ENCODE peak calls at places on chromosomes 11 and 22, in seven cellular contexts. K is HCT116, F is sigmoid colon, I is osteocyte, W is left lung, J is progenitor cell of endocrine pancreas, P is cardiac muscle cell. B is an unnamed sample.

GRCh38 chr11:1129666-1130160 is 28.0 kb upstream of the MUC5AC start:
- DNase-seq in K (no peak), I (no peak), F (peak), J (peak), P (no peak), W (peak), B (no peak)

GRCh38 chr22:30905696-30906341 is 62.8 kb downstream of the MORC2 start:
- DNase-seq in W (no peak), I (peak), F (peak), J (no peak), K (no peak), P (no peak), B (no peak)

GRCh38 chr22:39343259-39344045 is 6.3 kb upstream of the SYNGR1 start:
- DNase-seq in K (peak), W (no peak), F (no peak), J (peak), I (no peak), P (peak), B (no peak)

GRCh38 chr22:32203181-32204105 is 1.4 kb downstream of the RFPL2 start:
- DNase-seq in P (no peak), K (no peak), W (peak), F (no peak), J (no peak), I (no peak), B (no peak)

GRCh38 chr11:67400942-67401494 is 640 bp downstream of the PPP1CA start:
- DNase-seq in W (peak), P (no peak), I (no peak), J (no peak), F (peak), K (no peak), B (no peak)

GRCh38 chr11:123351375-123351774 is 78.7 kb upstream of the GRAMD1B start:
- DNase-seq in I (peak), F (no peak), P (no peak), K (no peak), W (no peak), J (no peak), B (no peak)

GRCh38 chr11:64976651-64977050 is 4.7 kb upstream of the MAJIN start:
- DNase-seq in W (peak), J (no peak), K (no peak), P (no peak), F (no peak), I (no peak), B (no peak)

GRCh38 chr22:24304067-24304675 is 33.5 kb downstream of the SPECC1L start:
- DNase-seq in I (no peak), P (no peak), F (no peak), J (no peak), W (no peak), K (no peak), B (no peak)

GRCh38 chr11:32219320-32219719 is 128.4 kb downstream of the RCN1 start:
- DNase-seq in F (no peak), I (no peak), J (no peak), K (no peak), W (no peak), P (no peak), B (no peak)
- TF ChIP-seq CTCF in F (no peak), I (no peak), J (no peak), K (no peak), W (no peak), P (no peak), B (no peak)

GRCh38 chr11:29527391-29527936 is 489.4 kb downstream of the KCNA4 start:
- DNase-seq in F (no peak), J (no peak), P (no peak), I (no peak), K (peak), W (no peak), B (no peak)
- TF ChIP-seq CTCF in F (no peak), J (peak), P (peak), I (peak), K (peak), W (peak), B (peak)

DNA sequence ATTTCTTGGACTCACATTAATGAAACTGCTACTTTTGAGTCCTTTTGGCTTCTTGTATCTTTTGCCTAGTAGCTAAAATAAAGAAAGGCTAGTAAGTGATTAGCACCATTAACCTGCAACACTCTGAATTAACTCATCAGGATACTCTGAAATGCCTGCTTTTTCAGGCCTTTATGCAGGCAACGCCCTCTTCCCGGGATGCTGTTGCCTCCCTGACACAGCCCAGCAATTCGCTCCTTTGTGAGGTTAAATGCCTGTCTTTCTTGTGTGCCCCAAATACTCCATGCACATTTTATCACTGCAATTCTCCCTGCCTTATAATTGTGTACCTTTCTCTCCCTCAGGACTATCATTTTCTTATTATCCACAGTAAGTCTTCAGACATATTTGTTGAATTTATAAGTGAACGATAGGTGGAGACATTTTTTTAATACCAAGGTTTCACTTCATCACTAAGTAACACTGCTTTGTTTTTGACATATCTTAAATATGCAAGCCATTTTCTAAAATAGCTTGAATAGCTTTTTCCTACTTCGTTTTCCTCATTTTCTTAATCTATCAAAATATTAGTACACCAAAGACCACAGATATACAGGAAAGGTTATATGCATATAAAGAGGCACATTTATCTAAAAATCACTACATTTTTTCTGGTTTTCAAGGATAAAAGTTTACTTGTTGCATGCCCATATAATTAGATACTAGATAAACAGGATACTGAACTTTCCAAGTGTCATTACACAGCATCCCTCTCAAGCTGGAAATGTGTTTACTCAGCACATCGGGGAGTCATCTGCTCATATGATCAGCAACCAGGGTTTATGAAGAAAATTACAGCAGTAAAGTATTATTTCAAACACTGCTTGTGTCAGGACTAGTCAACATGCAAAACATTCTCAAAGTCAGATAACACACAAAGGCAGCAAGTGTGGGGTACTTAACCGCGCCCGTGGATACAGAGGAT is 48.5 kb upstream of the DDI1 start:
- DNase-seq in P (no peak), J (no peak), I (no peak), F (no peak), W (no peak), K (no peak), B (no peak)
- TF ChIP-seq CTCF in P (no peak), J (no peak), I (no peak), F (no peak), W (no peak), K (no peak), B (no peak)

DNA sequence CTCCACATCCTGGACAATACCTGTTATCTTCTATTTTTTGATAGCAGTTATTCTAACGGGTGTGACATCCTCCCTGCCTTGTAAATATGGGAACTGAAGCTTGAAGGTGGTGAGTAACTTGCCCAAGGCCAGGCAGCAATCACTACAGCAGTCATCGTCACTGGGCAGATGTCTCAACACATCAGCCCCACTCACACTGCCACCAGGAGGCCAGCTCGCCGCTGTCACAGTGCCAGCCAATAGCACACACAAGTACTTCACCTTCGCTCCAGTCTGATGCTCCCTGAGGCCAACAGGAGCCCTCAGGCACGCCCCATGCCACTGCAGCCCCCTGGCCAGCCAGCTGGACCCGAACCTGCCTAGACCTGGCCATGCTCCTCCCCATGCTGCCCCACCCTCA is 4.9 kb upstream of the TTLL1 start:
- DNase-seq in I (no peak), J (no peak), W (no peak), P (no peak), K (no peak), F (no peak), B (peak)
- TF ChIP-seq CTCF in I (no peak), J (no peak), W (no peak), P (no peak), K (no peak), F (no peak), B (peak)

GRCh38 chr22:17785185-17786184 is 11.2 kb upstream of the BID start:
- DNase-seq in K (peak), W (peak), P (no peak), J (no peak), I (no peak), F (peak), B (peak)
- TF ChIP-seq CTCF in K (peak), W (peak), P (peak), J (peak), I (peak), F (peak), B (peak)

GRCh38 chr11:121153472-121153871 is 52.4 kb downstream of the TECTA start:
- DNase-seq in I (no peak), W (no peak), K (no peak), J (no peak), F (no peak), P (no peak), B (no peak)
- TF ChIP-seq CTCF in I (no peak), W (no peak), K (peak), J (no peak), F (no peak), P (no peak), B (no peak)

GRCh38 chr22:26310616-26311015 is 118.4 kb upstream of the ASPHD2 start:
- DNase-seq in W (no peak), I (no peak), K (no peak), F (no peak), J (no peak), P (no peak), B (no peak)

GRCh38 chr22:26314171-26314570 is 114.9 kb upstream of the ASPHD2 start:
- DNase-seq in J (no peak), I (no peak), W (no peak), P (no peak), F (no peak), K (no peak), B (no peak)

GRCh38 chr22:26316732-26317131 is 112.3 kb upstream of the ASPHD2 start:
- DNase-seq in I (no peak), J (no peak), F (no peak), K (no peak), W (no peak), P (no peak), B (no peak)

GRCh38 chr22:26313291-26313690 is 115.8 kb upstream of the ASPHD2 start:
- DNase-seq in K (no peak), F (no peak), P (no peak), W (no peak), I (no peak), J (no peak), B (no peak)

DNA sequence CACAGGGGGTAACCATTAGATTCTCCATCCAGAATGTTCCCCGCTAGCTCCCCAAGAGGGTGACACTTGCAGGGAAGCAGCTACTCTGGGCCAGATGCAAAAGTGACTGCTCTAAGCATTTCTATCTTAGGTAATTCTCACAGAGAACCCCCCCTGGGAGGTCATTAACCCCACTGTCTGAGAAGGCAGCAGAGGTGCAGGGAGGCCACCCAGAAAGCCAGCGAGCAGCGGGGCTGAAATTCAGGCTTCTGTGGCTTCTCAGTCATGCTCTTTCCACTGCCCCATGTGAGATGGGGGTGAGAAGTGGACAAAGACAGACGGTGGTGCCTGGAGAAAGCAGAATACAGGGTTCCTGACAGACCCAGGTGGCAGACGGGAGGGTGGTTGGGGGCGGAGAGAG is 114.4 kb upstream of the ASPHD2 start:
- DNase-seq in I (no peak), F (no peak), P (no peak), J (no peak), K (no peak), W (no peak), B (no peak)
- TF ChIP-seq CTCF in I (no peak), F (no peak), P (no peak), J (no peak), K (no peak), W (no peak), B (no peak)

B was measured in CD14-positive monocyte.